ENCODE peak calls at places on chromosomes 1 and 21, in seven cellular contexts. Q is CD8-positive, alpha-beta T cell; R is CD4-positive, alpha-beta memory T cell; C is stomach; E is breast epithelium; X is hepatocyte; A is CD4-positive, CD25-positive, alpha-beta regulatory T cell. N is an unnamed sample. For H3K36me3 and H3K4me1, the result is how much of the 10 kb centered on the place peaks cover.

GRCh38 chr1:244896550-244896949 is 32.2 kb upstream of the HNRNPU start:
- DNase-seq in Q (no peak), X (peak), A (no peak), E (no peak), R (no peak), C (no peak), N (no peak)

GRCh38 chr1:7478142-7478796 is 292.8 kb upstream of the VAMP3 start:
- DNase-seq in X (no peak), Q (no peak), R (no peak), C (no peak), A (no peak), E (no peak), N (no peak)

GRCh38 chr1:208654241-208654640 is 410.1 kb upstream of the PLXNA2 start:
- DNase-seq in A (no peak), Q (no peak), X (peak), C (no peak), R (no peak), E (no peak), N (no peak)

GRCh38 chr1:36620142-36620541 is 137.4 kb upstream of the CSF3R start:
- DNase-seq in Q (no peak), C (no peak), R (no peak), E (no peak), X (no peak), A (no peak), N (no peak)

GRCh38 chr1:207644852-207645631 is at the start of gene CR1L:
- DNase-seq in Q (peak), R (peak), E (peak), C (peak), X (peak), A (peak), N (peak)

GRCh38 chr1:21669287-21670058 is at the start of gene RAP1GAP:
- DNase-seq in Q (no peak), X (peak), A (no peak), C (peak), E (no peak), R (peak), N (no peak)

GRCh38 chr1:18926315-18927081 is 24.1 kb upstream of the ALDH4A1 start:
- DNase-seq in C (peak), A (peak), Q (peak), X (peak), R (peak), E (no peak), N (peak)

GRCh38 chr21:46092811-46093667 is 4.9 kb upstream of the COL6A2 start:
- DNase-seq in E (no peak), A (no peak), X (peak), Q (no peak), C (peak), R (no peak), N (no peak)

GRCh38 chr1:78301141-78301540 is 189.6 kb upstream of the PTGFR start:
- DNase-seq in X (no peak), A (no peak), Q (no peak), C (no peak), E (no peak), R (no peak), N (no peak)

GRCh38 chr1:193312432-193312831 is 126.0 kb upstream of the B3GALT2 start:
- DNase-seq in R (no peak), A (no peak), C (no peak), X (no peak), Q (no peak), E (no peak), N (no peak)

GRCh38 chr1:19081218-19081893 is 124.9 kb upstream of the IFFO2 start:
- DNase-seq in A (no peak), R (no peak), E (no peak), Q (no peak), X (peak), C (no peak), N (no peak)

GRCh38 chr1:6466023-6466422 is at the start of gene TNFRSF25:
- DNase-seq in A (peak), X (no peak), E (no peak), Q (peak), C (no peak), R (peak), N (peak)

GRCh38 chr1:230382060-230382491 is 44.1 kb downstream of the PGBD5 start:
- DNase-seq in A (no peak), Q (no peak), E (no peak), X (peak), R (no peak), C (no peak), N (no peak)

DNA sequence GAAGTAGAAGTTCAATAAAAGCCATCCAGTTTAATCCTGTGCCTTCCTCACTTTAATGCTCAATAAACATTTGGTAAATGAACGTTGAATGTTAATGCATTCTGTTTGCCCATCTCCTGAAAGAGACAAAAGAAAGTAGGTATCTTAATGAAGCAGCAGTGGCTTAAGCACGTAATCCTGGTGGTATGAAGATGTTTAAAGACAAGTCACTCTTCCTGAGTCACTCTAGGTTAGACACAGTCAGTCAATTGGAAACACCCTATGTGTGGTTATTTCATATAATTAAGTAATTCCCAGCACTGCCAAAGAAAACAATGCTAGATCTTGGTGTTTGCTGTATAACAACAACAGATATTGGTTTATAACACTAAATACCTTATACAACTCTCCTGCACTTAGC is 334.0 kb upstream of the FMN2 start:
- DNase-seq in E (no peak), X (no peak), C (no peak), R (no peak), Q (no peak), A (no peak), N (no peak)
- H3K36me3 ChIP-seq in E (under half), X (under half), C (under half), R (under half), Q (under half), A (under half), N (under half)

DNA sequence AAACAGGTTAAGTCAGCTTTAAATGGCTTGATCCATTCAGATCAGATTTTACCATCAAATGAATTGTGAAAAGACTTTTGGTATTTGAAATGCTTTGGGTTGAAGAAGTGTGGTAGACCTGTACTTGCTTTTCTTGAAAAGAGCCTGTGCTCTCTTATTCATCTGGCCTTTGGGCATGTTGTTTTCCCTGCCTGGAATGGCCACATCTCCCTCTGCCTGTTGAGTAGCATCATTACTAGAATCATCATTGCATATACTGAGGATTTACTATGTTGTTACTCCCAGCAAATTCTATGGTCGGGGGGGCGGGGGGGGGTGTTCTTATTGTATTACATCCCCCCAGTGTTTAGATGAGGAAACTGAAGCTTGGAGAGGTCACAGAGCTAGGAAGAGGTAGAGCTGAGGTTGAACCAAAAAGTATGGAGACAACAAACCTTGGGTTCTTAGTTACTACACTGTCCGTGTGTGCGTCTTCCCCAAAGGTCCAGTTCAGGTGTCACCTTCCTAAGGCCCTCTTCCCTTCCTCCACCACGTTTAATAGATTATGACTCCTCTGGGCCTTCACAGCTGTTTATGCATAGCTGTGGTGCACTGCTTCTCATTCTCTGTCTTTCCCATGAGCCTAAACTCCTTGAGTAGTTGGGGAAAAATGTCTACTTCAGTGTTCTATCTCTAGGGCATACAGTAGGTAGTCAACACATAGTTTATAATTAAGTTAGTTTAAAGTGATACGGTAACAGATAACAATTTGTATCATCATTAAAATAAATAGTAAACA is 246.4 kb upstream of the HOOK1 start:
- DNase-seq in Q (no peak), R (no peak), E (no peak), A (no peak), X (no peak), C (no peak), N (no peak)
- H3K4me3 ChIP-seq in Q (no peak), R (no peak), E (no peak), A (no peak), X (no peak), C (no peak), N (no peak)

GRCh38 chr1:178632619-178633018 is 92.4 kb upstream of the RALGPS2 start:
- DNase-seq in A (no peak), X (no peak), E (no peak), C (no peak), Q (no peak), R (no peak), N (no peak)

GRCh38 chr1:178633068-178633467 is 92.0 kb upstream of the RALGPS2 start:
- DNase-seq in R (no peak), Q (no peak), A (no peak), E (no peak), C (no peak), X (no peak), N (no peak)

GRCh38 chr1:178628637-178629548 is 96.2 kb upstream of the RALGPS2 start:
- DNase-seq in C (no peak), A (no peak), E (no peak), X (no peak), Q (no peak), R (no peak), N (no peak)

GRCh38 chr1:178629549-178630154 is 95.4 kb upstream of the RALGPS2 start:
- DNase-seq in A (no peak), C (no peak), X (no peak), Q (no peak), E (no peak), R (no peak), N (no peak)

DNA sequence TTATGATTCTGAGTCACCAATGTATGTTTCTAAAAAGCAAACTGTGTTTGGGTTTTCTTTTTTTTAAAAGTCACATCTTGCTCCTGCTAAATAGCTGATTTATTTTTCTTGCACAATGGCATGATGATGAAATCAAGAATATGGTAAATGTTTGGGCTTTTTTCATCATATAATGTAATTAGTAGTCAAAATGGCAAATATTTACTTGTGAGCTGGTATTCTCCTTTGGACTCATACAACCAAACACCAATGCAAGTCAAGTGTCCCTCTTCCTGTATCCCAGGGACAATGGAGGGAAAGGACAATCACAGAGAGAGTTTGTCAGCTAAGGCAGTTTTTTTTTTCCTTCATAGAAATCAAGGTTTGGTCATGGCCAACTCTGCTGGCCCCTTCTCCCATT is 94.6 kb upstream of the RALGPS2 start:
- DNase-seq in A (no peak), X (no peak), E (no peak), C (no peak), Q (no peak), R (no peak), N (no peak)
- H3K4me1 ChIP-seq in A (under half), X (under half), E (under half), C (under half), Q (under half), R (under half), N (under half)

DNA sequence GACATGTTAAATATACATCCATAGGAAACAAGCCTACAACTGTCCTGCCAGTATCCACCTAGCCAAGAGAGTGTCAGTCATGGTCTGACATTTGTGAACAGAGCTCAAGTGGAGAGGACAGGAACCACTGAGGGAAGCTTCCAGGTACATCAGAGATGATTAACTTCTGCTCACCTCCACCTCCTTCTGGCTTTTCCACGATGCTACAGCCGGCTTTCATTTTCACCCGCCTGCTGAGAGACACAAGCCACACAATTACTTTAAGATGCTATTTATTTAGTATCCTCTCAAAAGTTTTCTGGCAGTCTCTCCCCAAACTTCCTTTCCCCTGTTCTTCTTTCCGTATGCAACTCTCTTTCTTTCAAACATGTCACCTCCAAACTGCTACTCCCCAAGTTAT is 2.1 kb downstream of the ETV3 start:
- DNase-seq in Q (no peak), X (peak), A (no peak), E (no peak), R (no peak), C (no peak), N (no peak)
- H3K36me3 ChIP-seq in Q (under half), X (under half), A (under half), E (under half), R (under half), C (half or more), N (under half)

DNA sequence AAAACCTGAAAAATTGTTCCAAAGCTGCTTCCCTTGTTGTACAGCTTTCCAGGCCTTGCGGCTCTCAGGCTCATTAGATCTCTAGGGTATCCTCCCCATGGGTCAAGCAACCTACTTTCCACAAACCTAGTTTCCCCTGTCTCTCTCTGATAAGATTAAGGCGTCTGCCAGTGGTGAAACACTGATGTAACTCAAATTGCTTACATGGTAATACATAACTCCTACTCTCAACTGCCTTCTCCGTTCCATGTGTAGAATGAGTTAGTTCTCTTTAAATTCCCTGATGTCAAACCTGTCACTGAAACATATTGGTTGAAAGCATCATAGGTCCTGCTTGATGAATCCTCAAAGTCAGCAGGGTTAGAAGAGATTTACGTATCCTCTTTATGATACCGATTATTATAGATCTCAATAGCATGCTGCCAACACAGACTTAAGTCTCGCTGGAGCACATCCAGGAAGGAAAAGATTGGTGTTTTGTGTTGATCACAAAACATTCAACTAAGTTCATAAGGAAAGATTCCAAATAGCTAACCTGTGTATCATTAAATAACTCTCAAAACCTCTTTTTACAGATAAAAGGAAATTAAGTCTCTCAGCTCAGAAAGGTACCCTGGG is 10.6 kb downstream of the PPP1R15B start:
- DNase-seq in A (no peak), X (no peak), Q (no peak), C (no peak), R (no peak), E (no peak), N (no peak)
- H3K4me3 ChIP-seq in A (no peak), X (no peak), Q (no peak), C (no peak), R (no peak), E (no peak), N (no peak)

DNA sequence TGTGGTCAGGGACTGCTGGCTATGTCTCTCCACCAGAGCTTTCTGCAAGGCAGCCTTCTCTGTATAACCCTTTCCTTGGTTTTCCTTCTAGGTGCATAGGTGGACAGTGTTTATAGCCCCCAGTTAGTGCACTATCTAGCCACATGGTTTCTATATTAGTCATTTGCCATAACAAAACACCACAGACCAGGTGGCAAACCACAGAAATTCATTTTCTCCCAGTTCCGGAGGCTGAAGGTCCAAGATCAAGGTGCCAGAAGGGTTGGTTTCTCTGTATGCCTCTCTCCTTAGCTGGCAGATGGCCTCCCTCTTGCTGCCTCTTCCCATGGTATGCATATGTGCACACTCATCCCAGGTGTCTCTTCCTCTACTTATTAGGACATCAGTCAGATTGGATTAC is 106.4 kb downstream of the KAZN start:
- DNase-seq in C (no peak), X (no peak), A (no peak), R (no peak), E (no peak), Q (no peak), N (no peak)
- H3K4me1 ChIP-seq in C (under half), X (under half), A (under half), R (under half), E (under half), Q (under half), N (under half)

GRCh38 chr1:234437423-234438171 is 41.4 kb downstream of the TARBP1 start:
- DNase-seq in X (no peak), C (peak), Q (no peak), E (peak), A (no peak), R (no peak), N (no peak)
- H3K36me3 ChIP-seq in X (under half), C (half or more), Q (under half), E (under half), A (under half), R (under half), N (under half)